ENCODE peak calls at places on chromosomes 1 and 21, in six cellular contexts. L, C, G, I, Q and T are unnamed samples.

GRCh38 chr1:162987866-162988265 is 81.3 kb upstream of the RGS4 start:
- DNase-seq in L (no peak), C (peak; percentile 46), G (peak; percentile 82), I (peak; percentile 35), Q (no peak), T (peak; percentile 74)

GRCh38 chr1:86712088-86712860 is 7.9 kb downstream of the SH3GLB1 start:
- DNase-seq in L (no peak), C (no peak), G (no peak), I (no peak), Q (no peak), T (no peak)

GRCh38 chr1:2406451-2407041 is 5.8 kb downstream of the PEX10 start:
- DNase-seq in L (no peak), C (no peak), G (no peak), I (no peak), Q (no peak), T (no peak)

GRCh38 chr1:155168456-155169210 is 4.5 kb downstream of the KRTCAP2 start:
- DNase-seq in L (no peak), C (no peak), G (no peak), I (no peak), Q (no peak), T (no peak)

GRCh38 chr1:87024936-87025537 is 110.6 kb downstream of the HS2ST1 start:
- DNase-seq in L (no peak), C (peak; percentile 60), G (peak; percentile 61), I (no peak), Q (no peak), T (peak; percentile 30)

GRCh38 chr1:160375788-160376524 is 9.1 kb downstream of the NHLH1 start:
- DNase-seq in L (no peak), C (no peak), G (peak; percentile 32), I (no peak), Q (no peak), T (no peak)

GRCh38 chr1:218673170-218673569 is 328.0 kb downstream of the TGFB2 start:
- DNase-seq in L (no peak), C (no peak), G (no peak), I (no peak), Q (no peak), T (no peak)

GRCh38 chr1:30320581-30320890 is 402.8 kb downstream of the MATN1 start:
- DNase-seq in L (no peak), C (no peak), G (no peak), I (no peak), Q (no peak), T (no peak)

GRCh38 chr1:156488566-156489165 is 11.9 kb downstream of the MEF2D start:
- DNase-seq in L (no peak), C (no peak), G (no peak), I (no peak), Q (no peak), T (no peak)

GRCh38 chr1:26218906-26219494 is 15.0 kb upstream of the CEP85 start:
- DNase-seq in L (no peak), C (no peak), G (no peak), I (no peak), Q (no peak), T (no peak)

GRCh38 chr1:211492511-211493132 is 660 bp upstream of the RD3 start:
- DNase-seq in L (no peak), C (no peak), G (no peak), I (no peak), Q (no peak), T (no peak)

GRCh38 chr1:177646757-177647730 is 322.8 kb downstream of the SEC16B start:
- DNase-seq in L (no peak), C (no peak), G (no peak), I (no peak), Q (no peak), T (no peak)

GRCh38 chr21:14889080-14889805 is 175.6 kb downstream of the NRIP1 start:
- DNase-seq in L (no peak), C (peak; percentile 93), G (peak; percentile 93), I (peak; percentile 93), Q (peak; percentile 44), T (peak; percentile 74)

GRCh38 chr1:115099693-115100050 is 10.4 kb upstream of the TSPAN2 start:
- DNase-seq in L (no peak), C (no peak), G (peak; percentile 61), I (no peak), Q (no peak), T (peak; percentile 9)

GRCh38 chr1:30664103-30664755 is 59.2 kb downstream of the MATN1 start:
- DNase-seq in L (peak; percentile 44), C (no peak), G (no peak), I (no peak), Q (no peak), T (peak; percentile 28)

GRCh38 chr1:38569932-38570356 is 289.6 kb downstream of the RRAGC start:
- DNase-seq in L (no peak), C (no peak), G (no peak), I (no peak), Q (no peak), T (no peak)

GRCh38 chr1:24635195-24635843 is 7.8 kb upstream of the SRRM1 start:
- DNase-seq in L (no peak), C (peak; percentile 84), G (peak; percentile 83), I (peak; percentile 67), Q (no peak), T (peak; percentile 86)

GRCh38 chr21:43600642-43601397 is 58.5 kb downstream of the HSF2BP start:
- DNase-seq in L (no peak), C (peak; percentile 94), G (peak; percentile 97), I (peak; percentile 88), Q (no peak), T (peak; percentile 92)

GRCh38 chr21:16535100-16535418 is 805.3 kb downstream of the USP25 start:
- DNase-seq in L (peak; percentile 69), C (peak; percentile 97), G (peak; percentile 93), I (peak; percentile 82), Q (no peak), T (peak; percentile 96)

GRCh38 chr1:45266151-45266801 is 59.9 kb upstream of the ZSWIM5 start:
- DNase-seq in L (no peak), C (peak; percentile 91), G (peak; percentile 93), I (peak; percentile 76), Q (peak; percentile 75), T (peak; percentile 95)

GRCh38 chr1:234357831-234358230 is 15.4 kb upstream of the COA6 start:
- DNase-seq in L (no peak), C (no peak), G (no peak), I (no peak), Q (no peak), T (no peak)
- H3K4me3 ChIP-seq in L (no peak overlapping the region), C (no peak overlapping the region), G (no peak overlapping the region), I (no peak overlapping the region), Q (no peak overlapping the region), T (no peak overlapping the region)

DNA sequence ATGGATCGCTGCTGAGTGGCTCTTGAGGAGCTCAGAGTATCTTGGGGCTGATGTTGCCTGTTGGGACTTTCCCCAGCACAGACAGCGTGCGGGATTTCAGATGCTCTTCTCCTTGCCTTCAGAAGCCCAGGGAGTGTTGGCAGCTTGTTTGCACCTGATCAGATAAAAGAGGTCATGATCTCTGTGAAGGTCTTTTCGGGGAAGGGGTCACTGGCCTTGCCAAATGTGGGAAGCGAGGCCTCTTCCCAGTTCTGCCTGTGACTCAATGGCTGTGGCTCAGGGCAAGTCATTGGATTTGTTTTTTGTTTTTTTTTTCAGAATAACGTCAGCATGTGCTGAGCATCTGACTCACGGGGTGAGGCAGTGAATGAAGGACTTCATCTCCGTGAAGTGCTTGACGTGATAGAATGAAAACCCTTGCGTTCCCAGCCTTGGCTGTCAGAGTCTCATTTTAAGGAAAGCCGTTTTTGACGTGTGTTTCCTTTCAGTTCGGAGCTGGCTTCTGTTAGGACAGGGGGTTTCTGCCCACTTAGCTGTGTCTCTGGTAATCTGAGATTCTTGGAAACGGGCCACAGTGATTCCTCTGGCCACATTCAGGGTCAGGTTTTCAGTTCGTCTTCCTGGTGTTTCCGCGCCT is 46.7 kb downstream of the GALNT2 start:
- DNase-seq in L (no peak), C (peak; percentile 97), G (peak; percentile 97), I (no peak), Q (no peak), T (peak; percentile 81)
- H3K4me3 ChIP-seq in L (no peak overlapping the region), C (peak overlapping the region; percentile 41), G (no peak overlapping the region), I (no peak overlapping the region), Q (no peak overlapping the region), T (no peak overlapping the region)

DNA sequence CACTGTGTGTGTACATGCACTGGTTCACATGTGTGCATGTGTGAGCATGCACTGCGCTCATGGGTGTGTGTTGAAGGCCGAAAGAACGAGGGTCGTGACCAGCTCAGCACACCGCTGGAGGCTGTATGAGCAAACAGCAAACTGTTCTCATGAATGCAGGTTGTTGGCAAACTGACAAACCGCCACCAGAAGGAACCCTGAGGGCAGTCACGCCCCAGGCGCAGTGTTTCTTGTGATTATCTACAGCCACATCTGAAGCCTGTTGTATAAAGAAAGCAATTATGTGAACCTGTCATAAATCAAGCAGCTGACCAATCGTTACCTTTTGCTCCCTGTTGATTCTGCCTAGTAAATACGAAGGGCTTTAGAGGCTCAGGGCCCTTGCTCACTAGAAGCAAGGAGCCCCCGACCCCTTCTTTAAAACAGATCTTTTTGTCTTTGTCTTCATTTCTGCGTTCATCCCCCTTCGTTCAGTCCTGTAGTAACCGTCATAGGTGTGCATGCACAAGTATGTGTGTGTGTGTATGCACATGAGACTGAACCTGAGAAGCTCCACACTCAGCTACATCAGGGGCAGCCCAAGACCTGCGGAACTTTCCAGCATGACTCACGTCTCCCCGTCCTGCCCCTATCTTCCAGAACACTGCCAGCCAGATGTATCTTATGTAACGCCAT is 16.8 kb upstream of the RIPK4 start:
- DNase-seq in L (no peak), C (no peak), G (no peak), I (peak; percentile 79), Q (peak; percentile 88), T (peak; percentile 4)
- H3K4me3 ChIP-seq in L (no peak overlapping the region), C (no peak overlapping the region), G (no peak overlapping the region), I (no peak overlapping the region), Q (no peak overlapping the region), T (no peak overlapping the region)

DNA sequence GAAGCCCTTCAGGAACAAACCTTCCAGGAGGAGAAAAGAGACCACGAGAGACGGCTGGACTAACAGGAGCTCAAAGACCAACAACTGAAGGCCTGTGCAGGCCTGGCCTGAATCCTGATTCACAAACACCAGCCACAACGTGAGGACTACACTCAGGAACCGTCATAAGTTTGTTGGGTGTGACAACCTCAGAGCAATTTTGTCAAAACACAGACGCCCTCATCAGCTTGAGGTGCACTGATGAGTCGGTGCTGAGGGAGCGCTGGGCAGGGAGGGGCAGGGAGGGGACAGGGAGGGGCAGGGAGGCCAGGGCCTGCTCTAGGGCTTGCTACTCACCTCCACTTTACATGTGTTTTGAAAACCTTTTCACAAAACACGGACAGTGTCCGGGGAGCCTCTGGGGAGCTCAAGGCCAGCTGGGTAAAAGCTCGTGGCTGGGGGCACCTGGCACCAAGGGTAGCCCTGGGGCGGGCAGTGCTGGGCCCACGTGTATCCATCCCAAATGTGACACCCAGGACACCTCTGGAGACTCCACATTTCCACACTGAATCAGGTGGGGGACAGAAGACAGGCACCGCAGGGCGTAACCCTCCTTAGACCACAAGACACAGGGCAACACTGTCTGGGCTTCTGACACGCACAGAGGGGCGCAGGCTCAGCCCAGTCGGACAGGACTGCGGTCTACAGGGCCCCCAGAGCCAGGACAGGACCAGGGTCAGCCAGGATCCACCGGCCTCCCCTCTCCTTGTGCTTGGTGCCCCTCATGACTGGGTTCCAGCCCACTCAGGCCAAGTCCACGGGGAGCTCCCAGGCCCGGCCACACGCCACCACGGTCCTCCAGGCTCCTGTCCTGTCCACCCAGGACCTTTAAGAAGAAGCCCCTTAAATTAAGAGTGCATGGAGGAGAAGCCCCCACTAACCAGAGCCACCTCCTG is 16.5 kb downstream of the LSS start:
- DNase-seq in L (no peak), C (no peak), G (no peak), I (no peak), Q (no peak), T (no peak)
- H3K4me3 ChIP-seq in L (no peak overlapping the region), C (no peak overlapping the region), G (no peak overlapping the region), I (no peak overlapping the region), Q (no peak overlapping the region), T (no peak overlapping the region)